ENCODE peak calls at places on chromosomes 13 and 19, in ten cellular contexts. N is adrenal gland; L is mucosa of descending colon; U is activated naive CD4-positive, alpha-beta T cell treated with anti-CD3 and anti-CD28 coated beads, Interleukin-2, amount 50 U/mL, for 72 hours; G is tibial artery; Q is activated CD4-positive, alpha-beta T cell treated with anti-CD3 and anti-CD28 coated beads, Interleukin-2, amount 50 U/mL, for 4 hours; X is kidney; R is HTR-8/SVneo; C is anterior cingulate cortex; S is breast epithelium. V is an unnamed sample.

GRCh38 chr13:97114696-97115095 is 107.4 kb upstream of the MBNL2 start:
- DNase-seq in L (no peak), U (no peak), G (no peak), S (no peak), R (no peak), Q (no peak), C (no peak), N (no peak), X (no peak), V (no peak)

GRCh38 chr19:21569497-21569870 is 64.1 kb downstream of the ZNF429 start:
- DNase-seq in S (peak), Q (peak), N (peak), R (no peak), G (no peak), X (no peak), L (no peak), U (no peak), C (no peak), V (no peak)

GRCh38 chr13:46168818-46169217 is 13.2 kb downstream of the LCP1 start:
- DNase-seq in S (no peak), C (no peak), G (no peak), U (no peak), L (no peak), X (no peak), N (no peak), Q (no peak), R (no peak), V (no peak)

GRCh38 chr13:58025821-58026220 is 394.3 kb downstream of the PCDH17 start:
- DNase-seq in G (no peak), N (no peak), C (no peak), R (no peak), L (no peak), Q (no peak), U (no peak), X (no peak), S (no peak), V (no peak)

GRCh38 chr13:97945792-97946419 is 7.6 kb upstream of the IPO5 start:
- DNase-seq in U (no peak), G (no peak), L (no peak), Q (no peak), C (no peak), R (no peak), X (no peak), N (no peak), S (no peak), V (peak)

GRCh38 chr19:18346091-18346490 is 5.7 kb downstream of the PGPEP1 start:
- DNase-seq in S (peak), C (no peak), X (no peak), R (no peak), Q (no peak), L (no peak), N (no peak), U (no peak), G (no peak), V (peak)

GRCh38 chr19:44894946-44895345 is 3.9 kb downstream of the TOMM40 start:
- DNase-seq in L (no peak), U (no peak), S (no peak), X (no peak), Q (no peak), C (no peak), R (no peak), N (peak), G (no peak), V (no peak)

GRCh38 chr13:75550159-75550567 is 572 bp downstream of the UCHL3 start:
- DNase-seq in X (no peak), L (no peak), C (no peak), R (peak), N (peak), Q (peak), G (no peak), S (peak), U (peak), V (peak)

GRCh38 chr19:2055871-2056809 is 5.1 kb upstream of the MKNK2 start:
- DNase-seq in N (no peak), Q (no peak), X (peak), C (no peak), R (no peak), G (peak), S (peak), L (peak), U (no peak), V (peak)

GRCh38 chr19:2443785-2444182 is 13.0 kb downstream of the LMNB2 start:
- DNase-seq in S (no peak), U (no peak), Q (no peak), L (no peak), N (no peak), X (no peak), G (no peak), C (no peak), R (no peak), V (no peak)

GRCh38 chr19:44816301-44816700 is 7.4 kb downstream of the BCAM start:
- DNase-seq in L (no peak), X (no peak), U (no peak), G (no peak), R (no peak), S (no peak), C (no peak), Q (no peak), N (no peak), V (no peak)

GRCh38 chr13:23822252-23822824 is 66.9 kb downstream of the MIPEP start:
- DNase-seq in N (no peak), G (no peak), S (no peak), R (no peak), C (no peak), Q (no peak), U (no peak), L (no peak), X (no peak), V (no peak)

GRCh38 chr19:10113964-10114650 is 2.6 kb downstream of the P2RY11 start:
- DNase-seq in L (peak), N (no peak), R (no peak), C (no peak), Q (no peak), S (no peak), U (no peak), X (no peak), G (no peak), V (peak)

GRCh38 chr13:109707044-109707794 is 79.2 kb downstream of the IRS2 start:
- DNase-seq in G (no peak), C (no peak), X (no peak), L (no peak), Q (no peak), R (no peak), N (no peak), U (no peak), S (no peak), V (no peak)

GRCh38 chr13:94950303-94950702 is 238.0 kb upstream of the SOX21 start:
- DNase-seq in G (no peak), Q (no peak), L (no peak), X (no peak), R (no peak), N (no peak), S (no peak), U (no peak), C (no peak), V (no peak)

GRCh38 chr13:44271031-44271433 is 102.6 kb upstream of the SERP2 start:
- DNase-seq in X (no peak), U (no peak), G (no peak), N (peak), S (peak), C (no peak), R (no peak), L (no peak), Q (no peak), V (peak)